ENCODE peak calls at places on chromosomes 2 and 18, in five cellular contexts. One of them, this sample, is unnamed.

GRCh38 chr2:97868986-97869721 is 126.6 kb downstream of the TMEM131 start:
- DNase-seq in erythroblast: no peak
- DNase-seq in lower leg skin: peak
- DNase-seq in IMR-90: peak
- DNase-seq in Peyer's patch: no peak
- DNase-seq in this sample: no peak

GRCh38 chr18:48139427-48140347 is 209.2 kb upstream of the SMAD2 start:
- DNase-seq in erythroblast: no peak
- DNase-seq in lower leg skin: peak
- DNase-seq in IMR-90: no peak
- DNase-seq in Peyer's patch: no peak
- DNase-seq in this sample: no peak

GRCh38 chr2:43845181-43845580 is 6.4 kb downstream of the ABCG8 start:
- DNase-seq in erythroblast: no peak
- DNase-seq in lower leg skin: no peak
- DNase-seq in IMR-90: no peak
- DNase-seq in Peyer's patch: no peak
- DNase-seq in this sample: no peak

GRCh38 chr18:8260847-8261246 is 348.4 kb upstream of the RAB12 start:
- DNase-seq in erythroblast: no peak
- DNase-seq in lower leg skin: no peak
- DNase-seq in IMR-90: no peak
- DNase-seq in Peyer's patch: no peak
- DNase-seq in this sample: no peak

GRCh38 chr18:32200766-32201165 is 10.9 kb downstream of the MEP1B start:
- DNase-seq in erythroblast: no peak
- DNase-seq in lower leg skin: no peak
- DNase-seq in IMR-90: no peak
- DNase-seq in Peyer's patch: no peak
- DNase-seq in this sample: no peak

GRCh38 chr2:183903026-183903425 is 695.3 kb upstream of the ZNF804A start:
- DNase-seq in erythroblast: no peak
- DNase-seq in lower leg skin: no peak
- DNase-seq in IMR-90: no peak
- DNase-seq in Peyer's patch: no peak
- DNase-seq in this sample: no peak

GRCh38 chr2:1772868-1773267 is 28.6 kb upstream of the PXDN start:
- DNase-seq in erythroblast: no peak
- DNase-seq in lower leg skin: no peak
- DNase-seq in IMR-90: no peak
- DNase-seq in Peyer's patch: no peak
- DNase-seq in this sample: no peak

GRCh38 chr2:20682166-20682565 is 15.2 kb downstream of the GDF7 start:
- DNase-seq in erythroblast: no peak
- DNase-seq in lower leg skin: no peak
- DNase-seq in IMR-90: peak
- DNase-seq in Peyer's patch: no peak
- DNase-seq in this sample: no peak

GRCh38 chr2:23557455-23557854 is 172.5 kb downstream of the KLHL29 start:
- DNase-seq in erythroblast: no peak
- DNase-seq in lower leg skin: no peak
- DNase-seq in IMR-90: no peak
- DNase-seq in Peyer's patch: no peak
- DNase-seq in this sample: no peak

GRCh38 chr2:70083344-70084156 is 3.7 kb upstream of the PCBP1 start:
- DNase-seq in erythroblast: no peak
- DNase-seq in lower leg skin: no peak
- DNase-seq in IMR-90: peak
- DNase-seq in Peyer's patch: peak
- DNase-seq in this sample: no peak

GRCh38 chr18:5518899-5519371 is 24.9 kb downstream of the EPB41L3 start:
- DNase-seq in erythroblast: no peak
- DNase-seq in lower leg skin: no peak
- DNase-seq in IMR-90: peak
- DNase-seq in Peyer's patch: no peak
- DNase-seq in this sample: no peak

GRCh38 chr2:112721819-112722522 is 1.2 kb downstream of the NT5DC4 start:
- DNase-seq in erythroblast: no peak
- DNase-seq in lower leg skin: no peak
- DNase-seq in IMR-90: no peak
- DNase-seq in Peyer's patch: no peak
- DNase-seq in this sample: no peak

GRCh38 chr2:222296911-222297599 is 1.7 kb downstream of the PAX3 start:
- DNase-seq in erythroblast: no peak
- DNase-seq in lower leg skin: no peak
- DNase-seq in IMR-90: no peak
- DNase-seq in Peyer's patch: no peak
- DNase-seq in this sample: no peak

GRCh38 chr2:85602476-85603234 is at the start of gene TMEM150A:
- DNase-seq in erythroblast: peak
- DNase-seq in lower leg skin: peak
- DNase-seq in IMR-90: peak
- DNase-seq in Peyer's patch: peak
- DNase-seq in this sample: peak
- TF ChIP-seq POLR2A in erythroblast: no peak
- TF ChIP-seq POLR2A in lower leg skin: peak
- TF ChIP-seq POLR2A in IMR-90: peak
- TF ChIP-seq POLR2A in Peyer's patch: peak
- TF ChIP-seq POLR2A in this sample: no peak

DNA sequence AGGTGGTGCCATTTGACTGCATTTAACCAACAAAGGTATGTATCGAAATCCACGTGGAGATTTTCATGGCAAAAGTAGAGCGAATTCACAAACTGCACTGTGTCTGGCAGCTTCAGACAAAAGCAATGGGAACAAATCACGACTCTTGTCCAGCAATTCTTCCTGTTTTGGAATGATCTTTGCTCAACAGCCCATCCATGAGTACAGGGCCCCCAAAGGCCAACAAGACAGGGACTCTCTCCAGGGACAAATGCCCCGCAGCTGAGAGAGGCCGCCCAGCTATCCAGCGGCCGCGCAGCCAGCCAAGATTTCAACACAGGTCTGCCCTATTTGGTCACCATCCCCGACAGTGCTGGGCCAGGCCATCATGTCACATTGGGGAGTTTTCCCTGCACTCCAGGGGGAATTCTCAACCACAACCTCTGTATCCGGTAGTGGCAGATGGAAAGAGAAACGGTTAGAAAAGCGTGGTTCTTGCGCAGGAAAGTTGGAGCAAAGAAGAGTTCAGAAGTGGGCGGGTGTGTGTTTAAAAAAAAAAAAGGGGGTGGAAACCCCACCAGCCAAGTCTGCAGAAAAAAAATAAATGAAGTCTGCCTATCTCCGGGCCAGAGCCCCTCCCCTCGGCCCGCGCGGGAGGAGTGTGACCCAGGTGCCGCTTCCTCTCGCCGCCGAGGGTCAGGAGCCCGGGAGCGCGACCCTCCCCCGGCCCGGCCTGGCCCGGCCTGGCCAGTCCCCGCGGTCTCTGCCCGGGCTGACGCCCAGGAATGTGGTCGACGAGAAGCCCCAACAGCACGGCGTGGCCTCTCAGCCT is at the start of gene GYPC:
- DNase-seq in erythroblast: peak
- DNase-seq in lower leg skin: peak
- DNase-seq in IMR-90: peak
- DNase-seq in Peyer's patch: peak
- DNase-seq in this sample: no peak
- TF ChIP-seq POLR2A in erythroblast: peak
- TF ChIP-seq POLR2A in lower leg skin: no peak
- TF ChIP-seq POLR2A in IMR-90: no peak
- TF ChIP-seq POLR2A in Peyer's patch: no peak
- TF ChIP-seq POLR2A in this sample: peak

GRCh38 chr2:64212801-64213321 is 68.6 kb upstream of the PELI1 start:
- DNase-seq in erythroblast: peak
- DNase-seq in lower leg skin: no peak
- DNase-seq in IMR-90: peak
- DNase-seq in Peyer's patch: no peak
- DNase-seq in this sample: no peak
- TF ChIP-seq POLR2A in erythroblast: no peak
- TF ChIP-seq POLR2A in lower leg skin: no peak
- TF ChIP-seq POLR2A in IMR-90: no peak
- TF ChIP-seq POLR2A in Peyer's patch: no peak
- TF ChIP-seq POLR2A in this sample: no peak

DNA sequence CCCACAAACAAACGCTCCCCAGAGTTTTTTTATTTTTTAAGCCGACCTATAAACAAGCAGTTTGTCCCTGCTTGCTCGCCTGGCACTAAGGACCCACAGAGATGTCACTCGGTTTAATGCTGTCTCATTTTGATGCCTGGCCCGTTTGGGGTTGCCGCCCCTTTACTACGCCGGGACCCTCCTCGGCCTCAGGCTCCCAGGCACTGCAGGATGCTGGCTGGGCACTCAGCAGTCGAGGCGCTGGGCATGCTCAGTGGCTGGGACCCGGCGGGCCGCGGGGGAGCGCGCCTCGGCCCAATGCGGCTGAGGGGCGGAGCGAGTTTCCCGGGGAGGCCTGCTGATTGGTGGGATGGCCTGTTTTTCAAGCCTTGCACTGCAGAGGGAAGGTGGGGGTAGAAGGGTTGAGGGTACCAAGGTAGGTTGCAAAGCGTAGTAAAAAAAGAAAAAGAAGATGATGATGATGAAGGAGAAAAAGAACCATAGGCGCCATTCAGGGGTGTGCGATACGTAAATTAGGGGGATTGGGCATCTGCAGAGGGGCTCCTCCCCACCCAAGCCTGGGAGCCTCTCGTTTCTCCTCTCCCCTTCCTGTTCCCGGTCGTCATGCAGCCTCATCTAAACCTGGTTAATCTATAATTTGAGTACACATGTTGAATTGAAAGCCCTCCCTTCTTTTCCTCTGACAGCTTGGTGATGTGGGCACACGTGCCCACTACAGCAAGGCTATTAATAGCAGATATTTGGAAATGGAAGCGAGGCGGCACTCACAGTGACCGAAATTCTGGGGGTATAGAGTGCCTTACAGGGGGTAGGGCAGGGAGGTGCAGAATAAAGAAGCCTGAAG is 1.5 kb upstream of the IRS1 start:
- DNase-seq in erythroblast: peak
- DNase-seq in lower leg skin: peak
- DNase-seq in IMR-90: peak
- DNase-seq in Peyer's patch: peak
- DNase-seq in this sample: no peak
- TF ChIP-seq POLR2A in erythroblast: no peak
- TF ChIP-seq POLR2A in lower leg skin: no peak
- TF ChIP-seq POLR2A in IMR-90: no peak
- TF ChIP-seq POLR2A in Peyer's patch: peak
- TF ChIP-seq POLR2A in this sample: no peak

GRCh38 chr18:74499633-74500032 is 3.5 kb downstream of the CNDP2 start:
- DNase-seq in erythroblast: peak
- DNase-seq in lower leg skin: peak
- DNase-seq in IMR-90: no peak
- DNase-seq in Peyer's patch: peak
- DNase-seq in this sample: peak
- TF ChIP-seq POLR2A in erythroblast: no peak
- TF ChIP-seq POLR2A in lower leg skin: no peak
- TF ChIP-seq POLR2A in IMR-90: no peak
- TF ChIP-seq POLR2A in Peyer's patch: peak
- TF ChIP-seq POLR2A in this sample: no peak

This sample was measured in esophagus squamous epithelium.